ENCODE peak calls at places on chromosome 10, in nine cellular contexts. V is psoas muscle, A is small intestine, N is H1, R is tibial nerve, S is body of pancreas, Q is tibial artery, Z is heart left ventricle, P is DND-41. U is an unnamed sample.

GRCh38 chr10:73168486-73168844 is 546 bp downstream of the FAM149B1 start:
- DNase-seq in V (no peak), A (no peak), N (no peak), R (no peak), S (no peak), Q (no peak), Z (no peak), P (no peak), U (no peak)

GRCh38 chr10:92747600-92747999 is 57.8 kb downstream of the HHEX start:
- DNase-seq in V (no peak), A (peak; percentile 57), N (no peak), R (no peak), S (no peak), Q (no peak), Z (no peak), P (no peak), U (no peak)

GRCh38 chr10:64863836-64864235 is 1342.6 kb downstream of the REEP3 start:
- DNase-seq in V (no peak), A (no peak), N (no peak), R (no peak), S (no peak), Q (no peak), Z (no peak), P (no peak), U (no peak)

GRCh38 chr10:123636598-123637325 is 29.4 kb upstream of the GPR26 start:
- DNase-seq in V (no peak), A (no peak), N (no peak), R (no peak), S (no peak), Q (no peak), Z (no peak), P (no peak), U (no peak)

GRCh38 chr10:72729528-72729927 is 37.6 kb downstream of the MCU start:
- DNase-seq in V (no peak), A (peak; percentile 54), N (no peak), R (no peak), S (no peak), Q (no peak), Z (no peak), P (no peak), U (no peak)

GRCh38 chr10:107051769-107052168 is 112.7 kb downstream of the SORCS1 start:
- DNase-seq in V (no peak), A (no peak), N (no peak), R (no peak), S (no peak), Q (no peak), Z (no peak), P (no peak), U (no peak)

GRCh38 chr10:77274046-77274795 is 363.4 kb downstream of the KCNMA1 start:
- DNase-seq in V (no peak), A (no peak), N (no peak), R (no peak), S (no peak), Q (no peak), Z (no peak), P (no peak), U (no peak)

GRCh38 chr10:44394696-44395383 is 9.9 kb upstream of the CXCL12 start:
- DNase-seq in V (no peak), A (no peak), N (no peak), R (no peak), S (no peak), Q (no peak), Z (no peak), P (no peak), U (peak; percentile 2)

GRCh38 chr10:116787893-116788665 is 45.7 kb upstream of the HSPA12A start:
- DNase-seq in V (peak; percentile 87), A (peak; percentile 43), N (peak; percentile 98), R (peak; percentile 72), S (peak; percentile 83), Q (peak; percentile 81), Z (peak; percentile 82), P (peak; percentile 80), U (peak; percentile 81)

GRCh38 chr10:109784236-109784635 is 139.1 kb downstream of the XPNPEP1 start:
- DNase-seq in V (no peak), A (no peak), N (no peak), R (no peak), S (no peak), Q (no peak), Z (no peak), P (no peak), U (no peak)

GRCh38 chr10:50388181-50388580 is 136.9 kb upstream of the ASAH2 start:
- DNase-seq in V (no peak), A (no peak), N (no peak), R (no peak), S (no peak), Q (no peak), Z (no peak), P (no peak), U (no peak)

GRCh38 chr10:119353438-119353837 is 146.1 kb downstream of the GRK5 start:
- DNase-seq in V (no peak), A (no peak), N (no peak), R (no peak), S (no peak), Q (no peak), Z (no peak), P (no peak), U (no peak)
- H3K4me1 ChIP-seq in V (peaks cover 6% of the 10 kb centered on the region), A (peaks cover 2% of the 10 kb centered on the region), N (no peaks in the 10 kb centered on the region), R (peaks cover 24% of the 10 kb centered on the region), S (peaks cover 17% of the 10 kb centered on the region), Q (peaks cover 56% of the 10 kb centered on the region), Z (peaks cover 30% of the 10 kb centered on the region), P (no peaks in the 10 kb centered on the region), U (peaks cover 61% of the 10 kb centered on the region)

GRCh38 chr10:13338337-13339128 is 9.6 kb downstream of the SEPHS1 start:
- DNase-seq in V (no peak), A (peak; percentile 10), N (no peak), R (no peak), S (no peak), Q (no peak), Z (no peak), P (no peak), U (no peak)

GRCh38 chr10:13337827-13338196 is 10.3 kb downstream of the SEPHS1 start:
- DNase-seq in V (no peak), A (peak; percentile 91), N (no peak), R (no peak), S (no peak), Q (no peak), Z (no peak), P (no peak), U (no peak)

GRCh38 chr10:13337128-13337826 is 10.8 kb downstream of the SEPHS1 start:
- DNase-seq in V (no peak), A (no peak), N (no peak), R (no peak), S (no peak), Q (no peak), Z (no peak), P (no peak), U (no peak)

GRCh38 chr10:13340626-13341370 is 7.3 kb downstream of the SEPHS1 start:
- DNase-seq in V (no peak), A (peak; percentile 12), N (no peak), R (no peak), S (no peak), Q (no peak), Z (no peak), P (peak; percentile 34), U (no peak)

DNA sequence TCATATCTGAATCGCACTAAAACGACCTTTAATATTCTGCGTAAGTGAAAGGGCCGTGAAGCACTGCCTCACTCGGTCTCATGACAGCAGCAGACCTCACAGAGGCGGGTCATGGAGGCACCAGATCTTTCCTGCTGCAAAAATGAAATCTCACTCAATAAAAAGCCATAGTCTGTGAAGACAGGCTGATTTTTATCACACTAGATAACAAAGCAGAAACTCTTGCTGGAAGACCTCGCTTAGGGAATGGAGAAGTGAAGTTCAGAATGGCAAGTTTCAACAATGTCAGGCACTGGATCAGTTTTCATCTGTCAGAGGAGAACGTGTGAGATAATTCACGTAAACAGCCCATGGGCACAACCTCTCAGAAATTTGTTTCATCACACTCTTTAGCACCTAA is 8.0 kb downstream of the SEPHS1 start:
- DNase-seq in V (no peak), A (peak; percentile 20), N (no peak), R (no peak), S (no peak), Q (no peak), Z (no peak), P (no peak), U (no peak)
- H3K4me3 ChIP-seq in V (peak overlapping the region; percentile 41), A (no peak overlapping the region), N (no peak overlapping the region), R (no peak overlapping the region), S (no peak overlapping the region), Q (no peak overlapping the region), Z (peak overlapping the region; percentile 2), P (no peak overlapping the region), U (no peak overlapping the region)

GRCh38 chr10:125792342-125793063 is 16.9 kb upstream of the MMP21 start:
- DNase-seq in V (no peak), A (no peak), N (no peak), R (no peak), S (no peak), Q (no peak), Z (no peak), P (no peak), U (no peak)

GRCh38 chr10:125797999-125798662 is 22.5 kb upstream of the MMP21 start:
- DNase-seq in V (no peak), A (no peak), N (no peak), R (no peak), S (peak; percentile 67), Q (no peak), Z (no peak), P (no peak), U (no peak)

GRCh38 chr10:125797424-125797823 is 21.8 kb upstream of the MMP21 start:
- DNase-seq in V (no peak), A (no peak), N (no peak), R (no peak), S (peak; percentile 57), Q (no peak), Z (no peak), P (no peak), U (no peak)

GRCh38 chr10:125795637-125796190 is 20.1 kb upstream of the MMP21 start:
- DNase-seq in V (no peak), A (no peak), N (no peak), R (no peak), S (no peak), Q (no peak), Z (no peak), P (no peak), U (no peak)

GRCh38 chr10:125795111-125795510 is 19.5 kb upstream of the MMP21 start:
- DNase-seq in V (no peak), A (no peak), N (no peak), R (no peak), S (no peak), Q (no peak), Z (peak; percentile 77), P (no peak), U (peak; percentile 50)
- H3K27ac ChIP-seq in V (no peak overlapping the region), A (no peak overlapping the region), N (no peak overlapping the region), R (no peak overlapping the region), S (no peak overlapping the region), Q (no peak overlapping the region), Z (peak overlapping the region; percentile 11), P (no peak overlapping the region), U (peak overlapping the region; percentile 33)

DNA sequence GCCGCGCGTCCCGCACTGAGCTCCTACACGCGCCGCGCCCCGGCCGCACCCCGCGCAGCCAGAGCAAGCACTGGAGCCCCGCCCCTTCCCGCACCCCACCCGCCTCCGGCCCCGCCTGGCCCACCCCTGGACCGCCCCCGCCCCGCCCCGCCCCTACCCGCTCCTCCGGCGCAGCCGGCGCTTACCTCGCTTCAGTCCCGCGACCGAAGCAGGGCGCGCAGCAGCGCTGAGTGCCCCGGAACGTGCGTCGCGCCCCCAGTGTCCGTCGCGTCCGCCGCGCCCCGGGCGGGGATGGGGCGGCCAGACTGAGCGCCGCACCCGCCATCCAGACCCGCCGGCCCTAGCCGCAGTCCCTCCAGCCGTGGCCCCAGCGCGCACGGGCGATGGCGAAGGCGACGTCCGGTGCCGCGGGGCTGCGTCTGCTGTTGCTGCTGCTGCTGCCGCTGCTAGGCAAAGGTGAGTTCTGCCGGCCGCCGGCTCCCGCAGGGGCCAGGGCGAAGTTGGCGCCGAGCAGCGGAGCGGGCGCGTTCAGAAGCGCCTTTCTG is at the start of gene RET:
- DNase-seq in V (peak; percentile 75), A (peak; percentile 46), N (peak; percentile 72), R (no peak), S (peak; percentile 67), Q (no peak), Z (peak; percentile 56), P (no peak), U (peak; percentile 18)
- H3K4me1 ChIP-seq in V (peaks cover 4% of the 10 kb centered on the region), A (no peaks in the 10 kb centered on the region), N (no peaks in the 10 kb centered on the region), R (peaks cover 5% of the 10 kb centered on the region), S (peaks cover 19% of the 10 kb centered on the region), Q (peaks cover 10% of the 10 kb centered on the region), Z (no peaks in the 10 kb centered on the region), P (no peaks in the 10 kb centered on the region), U (peaks cover 8% of the 10 kb centered on the region)

U was measured in heart right ventricle.